ENCODE peak calls at places on chromosomes 4 and X, in eight cellular contexts. R is neural progenitor cell, E is tibial nerve, U is kidney, Z is IMR-90, I is adrenal gland, M is A549, B is ovary. O is an unnamed sample.

GRCh38 chr4:900073-900472 is 32.0 kb downstream of the GAK start:
- DNase-seq in M (no peak), E (no peak), U (peak), Z (no peak), R (no peak), I (no peak), B (no peak), O (no peak)

GRCh38 chr4:69054578-69055200 is 41.6 kb upstream of the UGT2B7 start:
- DNase-seq in M (no peak), E (no peak), R (no peak), I (no peak), B (no peak), U (no peak), Z (peak), O (no peak)

GRCh38 chrX:46758163-46758955 is 559 bp downstream of the SLC9A7 start:
- DNase-seq in M (no peak), B (no peak), E (no peak), Z (peak), I (peak), U (peak), R (no peak), O (no peak)

GRCh38 chrX:132488092-132488749 is 617 bp downstream of the MBNL3 start:
- DNase-seq in I (peak), B (peak), Z (peak), U (no peak), M (no peak), R (no peak), E (peak), O (no peak)

GRCh38 chr4:34723606-34724005 is 1520.7 kb downstream of the ARAP2 start:
- DNase-seq in U (no peak), I (no peak), Z (no peak), E (no peak), R (no peak), M (no peak), B (no peak), O (no peak)

GRCh38 chr4:67273676-67274075 is 271.6 kb downstream of the CENPC start:
- DNase-seq in U (no peak), E (no peak), B (no peak), R (no peak), M (no peak), I (no peak), Z (no peak), O (no peak)

GRCh38 chr4:1731180-1731579 is 9.9 kb downstream of the TACC3 start:
- DNase-seq in I (no peak), Z (peak), R (no peak), M (no peak), E (no peak), B (no peak), U (peak), O (no peak)

GRCh38 chr4:101192244-101192643 is 155.1 kb downstream of the PPP3CA start:
- DNase-seq in Z (no peak), B (no peak), I (no peak), M (no peak), U (no peak), R (no peak), E (no peak), O (no peak)

GRCh38 chr4:103244251-103244650 is 46.1 kb upstream of the CENPE start:
- DNase-seq in B (no peak), R (no peak), Z (no peak), M (no peak), U (no peak), E (no peak), I (no peak), O (no peak)

GRCh38 chr4:3313139-3313538 is 20.3 kb downstream of the RGS12 start:
- DNase-seq in E (no peak), Z (no peak), I (no peak), M (no peak), R (no peak), U (peak), B (no peak), O (no peak)

DNA sequence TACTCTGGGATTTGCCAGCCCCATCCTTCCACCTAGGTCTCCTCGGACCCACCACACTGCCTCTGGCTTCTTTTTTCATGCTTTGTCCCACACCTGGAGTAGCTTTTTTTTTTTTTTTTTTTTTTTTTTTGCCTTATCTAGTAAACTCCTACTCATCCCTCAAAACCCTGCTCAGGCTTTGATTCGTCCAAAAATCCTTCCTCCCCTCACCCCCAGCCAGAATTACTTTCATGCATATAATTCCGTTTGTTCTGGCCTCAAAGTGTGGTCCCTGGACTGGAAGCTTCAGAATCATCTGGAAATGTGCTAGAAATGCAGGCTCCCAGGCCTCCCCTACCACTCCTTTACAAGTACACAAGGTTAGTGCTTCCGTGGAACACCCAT is 320.1 kb downstream of the PTTG2 start:
- DNase-seq in B (no peak), Z (no peak), U (no peak), I (no peak), M (no peak), E (no peak), R (no peak), O (no peak)
- TF ChIP-seq CTCF in B (no peak), Z (no peak), U (no peak), I (no peak), M (no peak), E (no peak), R (no peak), O (no peak)

GRCh38 chr4:142886566-142886965 is 40.5 kb upstream of the INPP4B start:
- DNase-seq in R (peak), B (no peak), E (no peak), M (no peak), U (no peak), Z (no peak), I (no peak), O (no peak)
- H3K27ac ChIP-seq in R (no peak), B (no peak), E (no peak), M (no peak), U (no peak), Z (no peak), I (no peak), O (no peak)

GRCh38 chr4:175440776-175441175 is 371.3 kb downstream of the GPM6A start:
- DNase-seq in B (no peak), M (no peak), U (no peak), E (no peak), R (no peak), Z (no peak), I (no peak), O (no peak)
- TF ChIP-seq CTCF in B (no peak), M (no peak), U (no peak), E (no peak), R (no peak), Z (no peak), I (no peak), O (no peak)

GRCh38 chrX:129779747-129780146 is at the start of gene SASH3:
- DNase-seq in E (peak), U (peak), Z (no peak), I (peak), B (no peak), R (no peak), M (no peak), O (peak)
- H3K27ac ChIP-seq in E (peak), U (no peak), Z (no peak), I (no peak), B (no peak), R (no peak), M (no peak), O (peak)

O was measured in esophagus squamous epithelium.